ENCODE peak calls at places on chromosome 4, in ten cellular contexts. S is body of pancreas, U is K562, M is testis, L is ovary, N is tibial nerve, D is esophagus muscularis mucosa, Y is uterus, T is stomach, K is thyroid gland. G is an unnamed sample.

GRCh38 chr4:128858875-128859696 is 49.6 kb downstream of the JADE1 start:
- DNase-seq in D (no peak), K (no peak), N (no peak), U (no peak), S (no peak), L (peak), T (no peak), M (peak), Y (peak), G (no peak)

GRCh38 chr4:152075253-152075928 is 314.6 kb upstream of the GATB start:
- DNase-seq in T (no peak), M (no peak), K (no peak), Y (no peak), S (no peak), L (no peak), U (no peak), N (no peak), D (peak), G (no peak)

GRCh38 chr4:145805490-145805889 is 125.5 kb downstream of the C4orf51 start:
- DNase-seq in Y (no peak), T (no peak), L (no peak), D (no peak), M (no peak), N (no peak), U (no peak), S (no peak), K (no peak), G (no peak)

GRCh38 chr4:122383341-122383740 is 4.5 kb downstream of the ADAD1 start:
- DNase-seq in N (no peak), M (no peak), D (no peak), U (no peak), L (no peak), S (no peak), T (no peak), K (no peak), Y (no peak), G (no peak)

GRCh38 chr4:65407483-65407882 is 262.8 kb downstream of the EPHA5 start:
- DNase-seq in M (no peak), N (no peak), L (no peak), D (no peak), Y (no peak), K (no peak), U (no peak), T (no peak), S (no peak), G (no peak)

GRCh38 chr4:15325987-15326386 is 101.8 kb upstream of the C1QTNF7 start:
- DNase-seq in M (peak), T (no peak), S (no peak), K (no peak), Y (no peak), N (no peak), L (no peak), D (no peak), U (no peak), G (no peak)

GRCh38 chr4:180380733-180381132 is 1862.5 kb upstream of the TENM3 start:
- DNase-seq in K (no peak), N (no peak), D (no peak), L (no peak), S (no peak), Y (no peak), U (no peak), T (no peak), M (no peak), G (peak)

GRCh38 chr4:93829531-93830089 is 1.1 kb downstream of the ATOH1 start:
- DNase-seq in T (no peak), L (no peak), U (no peak), S (no peak), Y (no peak), N (no peak), D (no peak), K (no peak), M (no peak), G (no peak)

GRCh38 chr4:142264961-142265360 is 581.1 kb downstream of the INPP4B start:
- DNase-seq in D (no peak), N (no peak), K (no peak), Y (no peak), S (peak), L (no peak), U (no peak), M (no peak), T (no peak), G (no peak)

GRCh38 chr4:186554890-186555827 is at the start of gene MTNR1A:
- DNase-seq in S (peak), N (no peak), L (no peak), D (peak), M (peak), T (no peak), K (no peak), Y (no peak), U (no peak), G (no peak)

GRCh38 chr4:84325625-84326024 is 173.5 kb downstream of the NKX6-1 start:
- DNase-seq in T (no peak), M (no peak), K (no peak), L (no peak), S (no peak), Y (no peak), D (no peak), U (no peak), N (no peak), G (no peak)

GRCh38 chr4:173318648-173319211 is 15.4 kb downstream of the HMGB2 start:
- DNase-seq in N (no peak), K (no peak), S (no peak), Y (no peak), T (no peak), L (no peak), D (no peak), M (no peak), U (no peak), G (peak)

GRCh38 chr4:75499900-75500299 is 14.3 kb downstream of the RCHY1 start:
- DNase-seq in K (no peak), M (no peak), L (no peak), U (no peak), T (no peak), Y (no peak), D (no peak), S (no peak), N (no peak), G (no peak)

GRCh38 chr4:115852767-115853091 is 739.3 kb upstream of the NDST4 start:
- DNase-seq in K (no peak), N (no peak), M (no peak), L (no peak), D (no peak), Y (no peak), S (no peak), T (no peak), U (no peak), G (no peak)

GRCh38 chr4:119300072-119300387 is 21.9 kb downstream of the FABP2 start:
- DNase-seq in U (peak), K (peak), L (peak), S (peak), T (peak), Y (peak), N (peak), D (peak), M (peak), G (peak)
- TF ChIP-seq POLR2A in U (no peak), K (no peak), L (no peak), S (no peak), T (no peak), Y (no peak), N (no peak), D (no peak), M (no peak), G (no peak)

GRCh38 chr4:2938906-2939305 is 24.3 kb downstream of the NOP14 start:
- DNase-seq in K (no peak), D (no peak), M (peak), T (no peak), L (no peak), S (no peak), U (no peak), Y (peak), N (no peak), G (peak)
- TF ChIP-seq POLR2A in K (no peak), D (no peak), M (no peak), T (no peak), L (no peak), S (no peak), U (no peak), Y (no peak), N (no peak), G (no peak)

DNA sequence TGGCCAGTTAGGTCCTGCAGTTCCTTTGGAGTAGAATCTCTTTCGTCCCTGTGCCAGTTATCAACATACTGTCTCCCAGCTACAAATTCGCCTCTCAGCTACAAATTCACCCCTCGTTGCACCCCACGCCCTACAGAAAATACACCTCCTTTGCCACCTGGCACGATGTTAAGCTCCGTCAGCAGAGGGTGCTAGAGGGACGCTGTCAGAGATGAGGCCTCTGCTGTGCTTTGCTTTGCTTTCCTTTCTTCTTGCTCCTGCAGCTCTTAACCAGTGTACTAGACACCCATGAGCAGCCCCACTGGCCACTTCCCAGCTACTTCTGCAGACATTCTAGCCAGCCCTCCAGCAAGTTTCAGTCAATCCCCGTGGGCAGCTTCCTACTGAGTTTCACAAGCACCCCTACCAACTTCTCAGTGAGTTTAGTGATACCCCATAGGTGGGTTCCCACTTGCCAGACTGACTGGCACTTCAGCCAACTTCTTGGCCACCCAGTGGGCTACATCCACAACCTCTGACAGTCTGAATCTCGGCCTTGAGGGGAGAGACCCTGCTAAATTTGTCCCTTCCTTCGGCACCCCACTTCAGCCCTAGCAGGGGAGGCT is 21.8 kb downstream of the HAUS3 start:
- DNase-seq in K (peak), T (peak), U (peak), S (peak), D (no peak), L (peak), Y (peak), M (peak), N (peak), G (peak)
- TF ChIP-seq POLR2A in K (no peak), T (no peak), U (no peak), S (no peak), D (no peak), L (no peak), Y (no peak), M (no peak), N (no peak), G (no peak)

DNA sequence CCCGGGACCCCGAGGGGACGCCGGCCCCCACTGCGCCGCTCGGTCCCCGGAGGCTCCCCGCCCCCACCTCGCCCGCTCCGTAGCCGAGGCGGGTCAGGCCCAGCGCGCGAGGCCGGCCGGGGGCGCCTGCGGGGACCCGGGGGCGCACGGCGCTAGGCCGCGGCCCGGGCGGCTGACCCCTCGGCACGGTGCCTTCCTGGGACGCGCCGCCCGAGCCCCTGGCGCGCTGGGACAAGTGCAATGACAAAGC is 1.2 kb downstream of the IRF2 start:
- DNase-seq in L (no peak), Y (no peak), N (no peak), U (peak), D (no peak), K (no peak), M (no peak), S (no peak), T (no peak), G (no peak)
- TF ChIP-seq POLR2A in L (peak), Y (no peak), N (no peak), U (no peak), D (no peak), K (peak), M (no peak), S (no peak), T (no peak), G (no peak)

GRCh38 chr4:103097112-103097511 is 2.5 kb downstream of the BDH2 start:
- DNase-seq in N (no peak), D (no peak), K (no peak), T (no peak), L (no peak), S (peak), M (no peak), Y (no peak), U (no peak), G (no peak)
- TF ChIP-seq POLR2A in N (no peak), D (no peak), K (no peak), T (no peak), L (no peak), S (no peak), M (no peak), Y (no peak), U (no peak), G (no peak)